ENCODE peak calls at places on chromosomes 12 and 14, in seven cellular contexts. I is Panc1, T is HepG2, D is HCT116, Y is SK-N-SH, M is H1, H is K562. U is an unnamed sample.

GRCh38 chr12:27622436-27623185 is 73.6 kb upstream of the REP15 start:
- DNase-seq in D (no peak), T (no peak), Y (no peak), M (no peak), I (no peak), H (no peak), U (no peak)

GRCh38 chr12:82835217-82835616 is 148.5 kb downstream of the TMTC2 start:
- DNase-seq in D (peak), I (no peak), Y (no peak), H (no peak), T (no peak), M (no peak), U (no peak)

GRCh38 chr14:70707138-70708038 is 65.7 kb downstream of the TTC9 start:
- DNase-seq in D (peak), T (peak), I (no peak), H (no peak), Y (no peak), M (no peak), U (peak)

GRCh38 chr14:68088463-68088862 is 268.9 kb downstream of the RAD51B start:
- DNase-seq in M (no peak), D (peak), Y (no peak), T (no peak), I (peak), H (no peak), U (no peak)

GRCh38 chr14:76313861-76314260 is 62.1 kb upstream of the ESRRB start:
- DNase-seq in D (no peak), Y (no peak), I (no peak), H (no peak), M (no peak), T (no peak), U (no peak)

GRCh38 chr12:53538209-53538689 is 31.0 kb upstream of the NPFF start:
- DNase-seq in H (no peak), Y (no peak), D (no peak), T (peak), I (no peak), M (no peak), U (no peak)

GRCh38 chr12:113462117-113462774 is 9.4 kb downstream of the LHX5 start:
- DNase-seq in M (no peak), H (peak), T (peak), I (peak), D (peak), Y (peak), U (no peak)

GRCh38 chr12:66352197-66352596 is 49.9 kb downstream of the HELB start:
- DNase-seq in D (peak), M (peak), H (peak), T (peak), Y (peak), I (no peak), U (no peak)

GRCh38 chr12:6919588-6919987 is 5.2 kb downstream of the ENO2 start:
- DNase-seq in D (no peak), M (no peak), I (no peak), H (no peak), T (no peak), Y (no peak), U (no peak)

GRCh38 chr12:113439606-113440030 is 17.4 kb downstream of the SDSL start:
- DNase-seq in M (no peak), D (no peak), Y (peak), T (peak), H (peak), I (no peak), U (no peak)

GRCh38 chr12:124184456-124184855 is 110.4 kb upstream of the RFLNA start:
- DNase-seq in D (no peak), Y (no peak), I (no peak), M (no peak), H (no peak), T (peak), U (no peak)

GRCh38 chr14:85131523-85131922 is 398.4 kb upstream of the FLRT2 start:
- DNase-seq in M (peak), I (no peak), H (no peak), D (no peak), T (no peak), Y (no peak), U (no peak)

GRCh38 chr12:77435446-77436091 is 370.2 kb upstream of the E2F7 start:
- DNase-seq in Y (no peak), I (no peak), T (no peak), M (no peak), D (no peak), H (no peak), U (no peak)
- TF ChIP-seq SIN3A in Y (no peak), I (no peak), T (no peak), M (no peak), D (no peak), H (no peak), U (no peak)

GRCh38 chr14:30908826-30909225 is 34.5 kb downstream of the COCH start:
- DNase-seq in T (no peak), H (no peak), I (no peak), Y (no peak), M (no peak), D (no peak), U (no peak)

GRCh38 chr14:30906752-30907658 is 32.6 kb downstream of the COCH start:
- DNase-seq in H (no peak), D (peak), I (peak), M (no peak), T (peak), Y (peak), U (no peak)

GRCh38 chr14:30907659-30908057 is 33.3 kb downstream of the COCH start:
- DNase-seq in M (no peak), T (no peak), H (no peak), I (no peak), D (no peak), Y (no peak), U (no peak)

DNA sequence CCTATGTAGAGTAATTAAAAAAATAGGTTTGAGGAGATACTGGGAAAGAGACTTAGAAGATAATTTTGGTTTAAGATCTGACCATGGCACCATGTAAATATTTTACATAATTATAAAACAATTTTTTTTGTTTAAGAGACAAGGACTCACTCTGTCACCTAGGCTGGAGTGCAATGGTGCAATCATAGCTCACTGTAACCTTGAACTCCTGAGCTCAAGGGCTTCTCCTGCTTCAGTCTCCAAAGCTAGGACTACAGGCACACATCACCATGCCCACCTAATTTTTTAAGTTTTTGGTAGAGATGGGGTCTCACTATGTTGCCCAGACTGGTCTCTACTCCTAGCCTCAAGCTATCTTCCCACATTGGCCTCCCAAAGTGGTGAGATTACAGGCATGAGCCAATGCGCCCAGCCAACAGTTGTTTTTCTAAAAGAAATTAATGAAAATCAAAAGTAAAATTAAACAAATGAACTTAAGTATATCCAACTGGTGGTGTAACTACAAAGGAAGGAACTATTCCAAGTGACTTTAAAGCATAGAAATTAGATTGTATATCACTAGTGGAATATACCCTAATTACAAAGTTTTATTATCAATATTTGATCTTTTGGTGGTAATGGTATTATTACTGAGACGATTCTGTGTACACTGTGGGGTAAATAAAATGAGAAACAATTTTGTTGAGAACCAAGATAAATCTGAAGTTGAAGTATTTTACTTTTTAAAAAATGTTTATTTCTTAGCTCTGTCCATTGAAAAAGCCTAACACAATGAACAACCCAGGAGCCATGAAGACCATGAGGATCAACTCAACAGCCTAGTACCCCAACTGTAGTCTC is 29.1 kb downstream of the COCH start:
- DNase-seq in H (no peak), Y (no peak), T (peak), M (no peak), D (no peak), I (no peak), U (no peak)
- TF ChIP-seq SIN3A in H (no peak), Y (no peak), T (no peak), M (no peak), D (no peak), I (no peak), U (no peak)

GRCh38 chr14:39228509-39229221 is 5.0 kb upstream of the MIA2 start:
- DNase-seq in Y (no peak), H (peak), T (no peak), M (no peak), D (no peak), I (no peak), U (no peak)

GRCh38 chr14:39229222-39229543 is 4.5 kb upstream of the MIA2 start:
- DNase-seq in D (no peak), T (no peak), I (no peak), H (no peak), M (no peak), Y (no peak), U (no peak)

GRCh38 chr14:39232554-39233415 is 930 bp upstream of the MIA2 start:
- DNase-seq in D (no peak), M (no peak), H (no peak), I (no peak), Y (no peak), T (peak), U (no peak)

GRCh38 chr14:39229601-39230110 is 4.1 kb upstream of the MIA2 start:
- DNase-seq in T (no peak), M (no peak), I (no peak), H (peak), D (no peak), Y (no peak), U (no peak)

DNA sequence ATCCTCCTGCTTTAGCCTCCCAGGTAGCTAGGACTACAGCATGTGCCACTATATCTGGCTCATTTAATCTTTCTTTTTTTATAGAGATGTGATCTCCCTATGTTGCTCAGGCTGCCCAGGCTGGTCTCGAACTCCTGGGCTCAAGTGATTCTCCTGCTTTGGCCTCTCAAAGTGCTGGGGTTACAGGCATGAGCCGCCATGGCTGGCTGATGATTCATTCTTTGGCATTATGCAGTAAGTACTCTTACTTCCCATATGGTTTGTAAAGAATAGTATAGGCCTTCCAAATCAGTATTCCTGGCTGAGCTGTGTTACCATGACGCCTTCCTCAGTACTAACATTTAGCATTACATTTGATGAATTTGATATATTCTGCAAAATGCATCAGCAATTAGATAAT is 3.3 kb upstream of the MIA2 start:
- DNase-seq in Y (no peak), H (no peak), M (no peak), I (no peak), D (no peak), T (no peak), U (no peak)
- TF ChIP-seq SIN3A in Y (no peak), H (no peak), M (no peak), I (no peak), D (no peak), T (no peak), U (no peak)

DNA sequence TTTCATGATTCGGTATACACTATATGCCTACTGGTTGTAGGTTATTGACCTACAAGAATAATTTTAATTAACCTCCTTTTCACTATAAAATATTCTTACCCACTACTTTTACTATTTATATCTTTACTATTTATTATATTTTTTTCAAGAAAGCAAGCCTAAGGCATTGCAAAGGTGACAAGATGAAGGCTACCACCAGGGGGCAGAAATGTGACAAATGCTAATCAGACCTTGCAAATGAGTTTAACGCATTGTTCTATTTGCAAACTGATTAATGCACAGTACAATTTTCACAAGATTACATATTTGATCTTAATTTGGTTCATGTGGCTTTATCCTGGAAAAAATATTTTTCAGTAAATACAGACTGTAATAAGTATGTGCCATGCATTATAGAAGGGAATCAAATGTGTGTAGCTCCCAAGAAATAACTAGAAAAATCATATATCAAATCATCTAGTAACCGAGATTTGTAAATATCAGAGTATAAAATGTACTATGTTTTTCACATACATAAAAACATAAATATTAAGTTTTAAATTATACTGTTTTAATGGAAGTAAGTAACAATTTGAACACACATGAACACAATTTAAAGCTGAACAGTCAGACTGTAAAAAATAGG is 107.0 kb downstream of the ADAMTS20 start:
- DNase-seq in D (peak), H (peak), I (peak), T (peak), Y (peak), M (no peak), U (peak)
- TF ChIP-seq SIN3A in D (no peak), H (no peak), I (no peak), T (no peak), Y (no peak), M (no peak), U (no peak)

DNA sequence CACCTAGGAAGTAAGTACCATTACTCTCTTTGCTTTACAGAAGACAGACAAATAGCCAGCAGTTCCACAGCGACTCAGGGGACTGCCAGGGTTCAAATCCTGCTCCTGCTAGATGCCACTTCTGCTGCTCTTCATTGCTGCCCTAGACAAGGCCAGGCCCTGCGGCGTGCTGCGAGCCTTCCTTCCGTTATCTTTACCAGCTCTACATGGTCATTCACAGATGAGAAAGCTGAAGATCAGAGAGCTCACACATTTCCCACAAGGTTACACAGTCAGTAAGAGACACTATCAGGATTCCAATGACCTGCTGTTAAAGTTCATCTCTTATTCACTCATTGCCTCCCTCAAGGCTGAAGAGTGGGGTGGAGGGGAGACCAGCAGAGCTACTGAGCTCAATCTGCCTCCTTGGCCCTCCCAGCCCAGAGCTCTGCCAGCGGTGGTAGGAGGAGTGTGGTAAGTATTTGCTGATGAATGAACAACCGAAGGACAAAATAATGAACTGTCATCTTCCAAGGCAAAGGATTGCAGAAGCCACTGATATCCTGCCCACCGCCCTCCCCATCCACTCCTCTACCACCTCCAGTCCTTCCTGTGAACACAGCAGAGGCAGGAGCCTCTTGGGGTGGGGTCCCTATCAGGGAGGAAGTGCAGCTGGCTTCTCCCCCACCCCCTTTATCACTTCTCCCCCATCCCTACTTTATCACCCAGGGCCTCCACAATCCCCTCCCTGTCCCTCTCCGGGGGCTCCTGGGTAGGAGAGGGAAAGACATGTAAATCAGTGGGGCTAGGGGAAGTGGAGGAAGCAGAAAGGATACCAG is 14.7 kb upstream of the HDAC7 start:
- DNase-seq in M (no peak), I (no peak), T (no peak), D (no peak), H (peak), Y (no peak), U (no peak)
- TF ChIP-seq SIN3A in M (no peak), I (no peak), T (no peak), D (no peak), H (no peak), Y (no peak), U (no peak)

GRCh38 chr12:64610092-64610659 is at the start of gene RASSF3:
- DNase-seq in D (peak), I (no peak), M (no peak), T (peak), Y (peak), H (peak), U (no peak)
- TF ChIP-seq SIN3A in D (peak), I (peak), M (no peak), T (peak), Y (peak), H (peak), U (no peak)